ENCODE peak calls at places on chromosomes 12 and 14, in nine cellular contexts. R, U, Z, Y, C, Q, T, A and W are unnamed samples.

GRCh38 chr12:52801773-52802172 is 5.9 kb upstream of the KRT3 start:
- DNase-seq in R (no peak), U (no peak), Z (peak), Y (no peak), C (no peak), Q (no peak), T (no peak), A (no peak), W (no peak)

GRCh38 chr12:14602128-14602527 is 34.4 kb upstream of the PLBD1 start:
- DNase-seq in R (no peak), U (no peak), Z (no peak), Y (no peak), C (no peak), Q (no peak), T (no peak), A (no peak), W (no peak)

GRCh38 chr12:52969828-52970569 is 21.1 kb downstream of the KRT18 start:
- DNase-seq in R (peak), U (no peak), Z (peak), Y (no peak), C (no peak), Q (no peak), T (peak), A (peak), W (no peak)

GRCh38 chr12:90112668-90113067 is 404.0 kb upstream of the ATP2B1 start:
- DNase-seq in R (no peak), U (no peak), Z (no peak), Y (no peak), C (no peak), Q (no peak), T (no peak), A (no peak), W (no peak)

GRCh38 chr12:125454786-125455450 is 389.7 kb downstream of the AACS start:
- DNase-seq in R (no peak), U (no peak), Z (no peak), Y (no peak), C (no peak), Q (no peak), T (no peak), A (no peak), W (no peak)

GRCh38 chr14:73613046-73613383 is 698 bp downstream of the ACOT6 start:
- DNase-seq in R (no peak), U (peak), Z (peak), Y (no peak), C (no peak), Q (no peak), T (no peak), A (no peak), W (no peak)

GRCh38 chr12:105469701-105470100 is 139.2 kb downstream of the C12orf75 start:
- DNase-seq in R (no peak), U (no peak), Z (no peak), Y (no peak), C (no peak), Q (no peak), T (no peak), A (no peak), W (no peak)

GRCh38 chr14:100536721-100537700 is 50.2 kb downstream of the BEGAIN start:
- DNase-seq in R (peak), U (no peak), Z (no peak), Y (no peak), C (no peak), Q (no peak), T (no peak), A (peak), W (no peak)

GRCh38 chr12:100450726-100451125 is 22.9 kb upstream of the NR1H4 start:
- DNase-seq in R (no peak), U (no peak), Z (no peak), Y (no peak), C (no peak), Q (no peak), T (no peak), A (no peak), W (no peak)

GRCh38 chr14:93395227-93395626 is 35.5 kb upstream of the UNC79 start:
- DNase-seq in R (no peak), U (no peak), Z (no peak), Y (no peak), C (no peak), Q (no peak), T (no peak), A (no peak), W (no peak)

GRCh38 chr14:29650554-29651269 is 276.9 kb downstream of the PRKD1 start:
- DNase-seq in R (no peak), U (no peak), Z (no peak), Y (no peak), C (no peak), Q (no peak), T (no peak), A (no peak), W (peak)

GRCh38 chr12:60872850-60873713 is 1277.3 kb downstream of the SLC16A7 start:
- DNase-seq in R (no peak), U (no peak), Z (no peak), Y (no peak), C (no peak), Q (no peak), T (no peak), A (no peak), W (no peak)

GRCh38 chr12:81888341-81888740 is 129.2 kb upstream of the PPFIA2 start:
- DNase-seq in R (no peak), U (no peak), Z (no peak), Y (no peak), C (no peak), Q (no peak), T (no peak), A (no peak), W (no peak)

GRCh38 chr12:116539905-116540482 is 19.2 kb upstream of the MAP1LC3B2 start:
- DNase-seq in R (peak), U (peak), Z (no peak), Y (no peak), C (no peak), Q (peak), T (peak), A (no peak), W (no peak)

GRCh38 chr12:49543221-49543913 is 4.5 kb downstream of the KCNH3 start:
- DNase-seq in R (no peak), U (no peak), Z (no peak), Y (no peak), C (no peak), Q (no peak), T (no peak), A (no peak), W (no peak)

GRCh38 chr12:94795520-94795919 is 145.2 kb upstream of the TMCC3 start:
- DNase-seq in R (no peak), U (no peak), Z (peak), Y (peak), C (peak), Q (peak), T (no peak), A (no peak), W (no peak)

GRCh38 chr12:54563787-54564186 is 14.4 kb downstream of the PDE1B start:
- DNase-seq in R (no peak), U (no peak), Z (no peak), Y (no peak), C (no peak), Q (no peak), T (no peak), A (no peak), W (no peak)

GRCh38 chr14:90111895-90112534 is 50.2 kb downstream of the KCNK13 start:
- DNase-seq in R (no peak), U (no peak), Z (peak), Y (peak), C (peak), Q (peak), T (no peak), A (no peak), W (no peak)

GRCh38 chr14:38080696-38081095 is 127.0 kb upstream of the SSTR1 start:
- DNase-seq in R (no peak), U (no peak), Z (no peak), Y (no peak), C (no peak), Q (no peak), T (no peak), A (no peak), W (no peak)

GRCh38 chr14:69038449-69039286 is 59.6 kb upstream of the ACTN1 start:
- DNase-seq in R (no peak), U (no peak), Z (peak), Y (no peak), C (no peak), Q (peak), T (no peak), A (no peak), W (peak)

GRCh38 chr14:31578792-31579191 is 17.6 kb downstream of the NUBPL start:
- DNase-seq in R (no peak), U (no peak), Z (no peak), Y (no peak), C (no peak), Q (no peak), T (no peak), A (no peak), W (no peak)

GRCh38 chr12:100101000-100101399 is 41.7 kb downstream of the BLTP3B start:
- DNase-seq in R (no peak), U (no peak), Z (no peak), Y (no peak), C (no peak), Q (no peak), T (no peak), A (no peak), W (no peak)

GRCh38 chr14:71650187-71650586 is 282.0 kb upstream of the RGS6 start:
- DNase-seq in R (no peak), U (no peak), Z (no peak), Y (no peak), C (no peak), Q (peak), T (no peak), A (no peak), W (no peak)

GRCh38 chr12:3646561-3647241 is 106.2 kb downstream of the CRACR2A start:
- DNase-seq in R (no peak), U (no peak), Z (no peak), Y (no peak), C (no peak), Q (no peak), T (no peak), A (no peak), W (no peak)

GRCh38 chr14:94971750-94972149 is 185.6 kb downstream of the DICER1 start:
- DNase-seq in R (peak), U (peak), Z (no peak), Y (no peak), C (no peak), Q (no peak), T (peak), A (no peak), W (no peak)

GRCh38 chr12:6526766-6527525 is 7.4 kb upstream of the GAPDH start:
- DNase-seq in R (no peak), U (no peak), Z (no peak), Y (no peak), C (no peak), Q (no peak), T (no peak), A (no peak), W (no peak)

GRCh38 chr12:48998497-48999353 is 450 bp downstream of the DDN start:
- DNase-seq in R (peak), U (no peak), Z (peak), Y (no peak), C (no peak), Q (peak), T (no peak), A (peak), W (peak)

GRCh38 chr14:52961060-52961639 is 10.3 kb upstream of the FERMT2 start:
- DNase-seq in R (peak), U (peak), Z (peak), Y (peak), C (peak), Q (peak), T (peak), A (peak), W (peak)

GRCh38 chr12:132429932-132430643 is 59.9 kb upstream of the FBRSL1 start:
- DNase-seq in R (peak), U (no peak), Z (peak), Y (peak), C (peak), Q (no peak), T (no peak), A (no peak), W (no peak)

GRCh38 chr12:123891516-123892179 is 81.0 kb downstream of the CCDC92 start:
- DNase-seq in R (no peak), U (no peak), Z (no peak), Y (no peak), C (peak), Q (no peak), T (no peak), A (no peak), W (no peak)

GRCh38 chr12:44286336-44286735 is 450.5 kb downstream of the TMEM117 start:
- DNase-seq in R (no peak), U (no peak), Z (no peak), Y (no peak), C (no peak), Q (peak), T (no peak), A (no peak), W (no peak)

GRCh38 chr12:40870981-40871380 is 178.7 kb downstream of the CNTN1 start:
- DNase-seq in R (no peak), U (no peak), Z (no peak), Y (no peak), C (no peak), Q (no peak), T (no peak), A (no peak), W (no peak)

DNA sequence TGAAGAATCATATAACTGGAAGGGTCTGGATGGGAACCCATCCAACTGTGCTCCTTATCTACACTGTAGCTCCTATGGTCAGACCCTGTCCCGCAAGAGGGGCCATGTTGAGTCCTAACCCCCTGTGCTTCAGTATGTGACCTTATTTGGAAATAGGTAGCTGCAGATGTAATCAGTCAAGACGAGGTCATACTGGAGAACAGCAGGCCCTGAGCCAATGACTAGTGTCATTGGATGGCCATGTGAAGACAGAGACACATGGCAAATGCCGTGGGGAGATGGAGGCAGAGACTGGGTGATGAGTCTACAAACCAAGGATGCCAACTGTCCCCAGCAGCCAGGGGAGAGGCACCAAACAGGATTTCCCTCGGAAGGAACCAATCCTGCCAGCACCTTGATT is 119.8 kb downstream of the RBM19 start:
- DNase-seq in R (no peak), U (no peak), Z (no peak), Y (no peak), C (no peak), Q (peak), T (no peak), A (no peak), W (peak)
- TF ChIP-seq POLR2A in R (no peak), U (no peak), Z (no peak), Y (no peak), C (no peak), Q (no peak), T (no peak), A (no peak), W (no peak)

GRCh38 chr12:57751788-57752667 is at the start of gene CDK4:
- DNase-seq in R (peak), U (peak), Z (peak), Y (peak), C (peak), Q (peak), T (peak), A (peak), W (peak)
- TF ChIP-seq POLR2A in R (peak), U (peak), Z (peak), Y (peak), C (peak), Q (peak), T (no peak), A (peak), W (peak)

GRCh38 chr14:24135834-24136683 is at the start of gene PSME1:
- DNase-seq in R (peak), U (peak), Z (peak), Y (peak), C (peak), Q (peak), T (peak), A (peak), W (peak)
- TF ChIP-seq POLR2A in R (peak), U (peak), Z (peak), Y (peak), C (peak), Q (no peak), T (no peak), A (peak), W (peak)

DNA sequence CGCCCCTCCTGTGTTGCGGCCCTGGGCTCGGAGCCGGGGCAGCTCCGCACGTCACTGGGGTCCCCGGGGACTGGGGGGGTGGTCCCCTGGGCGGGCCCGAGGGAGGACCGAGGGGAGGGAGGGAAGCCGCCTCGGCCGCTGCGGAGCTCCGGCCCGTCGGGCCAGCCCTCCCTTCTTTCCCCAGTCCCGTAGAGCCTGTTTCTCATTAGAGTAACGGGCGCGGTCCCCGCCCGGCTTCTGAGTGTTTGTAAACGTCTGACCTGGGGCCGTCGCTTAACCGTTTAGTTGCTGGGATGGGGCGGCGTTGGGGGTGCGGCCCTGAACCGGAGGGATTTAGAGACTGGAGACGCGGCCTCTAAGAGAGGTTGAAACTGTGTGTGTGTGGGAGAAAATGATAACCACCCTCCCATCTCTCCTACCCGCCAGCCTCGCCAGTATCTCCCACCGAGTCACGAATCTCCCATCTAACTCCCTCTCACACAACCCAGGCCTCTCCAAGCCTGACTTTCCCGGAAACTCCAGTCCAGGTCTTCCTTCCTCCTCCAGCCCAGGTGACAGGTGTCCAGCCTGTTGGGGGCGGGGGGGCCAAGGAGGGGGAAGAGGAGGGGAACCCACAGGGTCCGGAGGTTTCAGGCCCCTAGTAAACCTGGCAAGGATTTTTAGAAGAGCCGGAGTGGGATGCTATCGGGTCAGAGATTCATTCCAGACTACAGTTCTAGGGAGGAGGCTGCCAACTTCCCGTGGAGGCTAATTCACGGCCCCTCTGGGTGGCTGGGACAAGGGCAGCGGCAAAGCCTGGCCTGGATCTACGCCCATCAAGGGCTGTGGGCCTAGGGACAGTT is 1.1 kb upstream of the NFATC4 start:
- DNase-seq in R (peak), U (peak), Z (peak), Y (peak), C (peak), Q (peak), T (peak), A (peak), W (peak)
- TF ChIP-seq POLR2A in R (peak), U (peak), Z (no peak), Y (no peak), C (no peak), Q (no peak), T (no peak), A (no peak), W (peak)

DNA sequence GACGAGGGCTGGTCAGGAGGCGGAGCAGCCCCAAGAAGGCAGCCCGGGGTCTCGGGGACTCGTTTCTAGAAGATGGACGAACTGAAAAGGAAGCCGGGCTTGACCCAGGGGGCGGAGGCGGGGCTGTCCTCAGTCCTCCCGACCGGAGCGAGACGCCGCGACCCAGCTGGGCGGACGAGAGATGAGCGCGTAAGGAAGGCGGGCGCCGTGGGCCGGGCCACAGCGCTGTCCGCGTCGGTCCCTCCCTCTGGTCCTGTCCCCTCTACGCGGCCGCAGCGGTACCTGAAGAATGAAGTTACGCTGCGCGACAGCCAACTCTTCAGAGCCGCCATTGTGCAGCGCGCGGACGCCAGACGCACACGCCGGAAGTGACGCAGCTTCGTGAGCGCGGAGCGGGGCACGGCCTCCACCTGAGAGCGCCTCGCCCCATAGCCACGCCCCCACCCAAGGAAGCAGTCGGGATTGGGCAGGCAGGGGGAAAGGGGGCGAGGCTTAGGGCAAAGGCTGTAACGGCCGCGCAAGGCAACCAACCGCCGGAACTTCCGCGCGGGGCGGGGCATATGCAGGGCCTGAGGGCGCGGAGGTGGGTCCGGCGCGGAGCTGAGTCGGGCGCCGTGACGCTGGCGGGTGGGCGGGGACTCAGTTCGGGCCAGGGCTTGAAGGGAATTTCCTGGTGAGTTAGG is at the start of gene DIABLO:
- DNase-seq in R (peak), U (peak), Z (peak), Y (peak), C (peak), Q (peak), T (peak), A (peak), W (peak)
- TF ChIP-seq POLR2A in R (peak), U (peak), Z (peak), Y (peak), C (peak), Q (peak), T (peak), A (peak), W (peak)

GRCh38 chr14:91113829-91114078 is at the start of gene DGLUCY:
- DNase-seq in R (peak), U (no peak), Z (peak), Y (no peak), C (peak), Q (peak), T (peak), A (peak), W (peak)

GRCh38 chr14:91112172-91112571 is 1.7 kb upstream of the DGLUCY start:
- DNase-seq in R (no peak), U (no peak), Z (no peak), Y (no peak), C (no peak), Q (no peak), T (no peak), A (no peak), W (no peak)

GRCh38 chr14:91116913-91117588 is 3.2 kb downstream of the DGLUCY start:
- DNase-seq in R (no peak), U (no peak), Z (no peak), Y (no peak), C (no peak), Q (no peak), T (no peak), A (no peak), W (no peak)

GRCh38 chr14:91115986-91116385 is 2.1 kb downstream of the DGLUCY start:
- DNase-seq in R (no peak), U (no peak), Z (no peak), Y (no peak), C (no peak), Q (peak), T (no peak), A (no peak), W (peak)

GRCh38 chr14:91114079-91115065 is 499 bp downstream of the DGLUCY start:
- DNase-seq in R (peak), U (peak), Z (no peak), Y (peak), C (peak), Q (peak), T (peak), A (peak), W (peak)
- TF ChIP-seq POLR2A in R (peak), U (no peak), Z (peak), Y (peak), C (peak), Q (no peak), T (no peak), A (peak), W (peak)